ENCODE peak calls at places on chromosomes 6 and 20, in ten cellular contexts. One of them, this sample, is unnamed.

GRCh38 chr20:49637238-49637637 is 69.3 kb upstream of the PTGIS start:
- DNase-seq in cardiac fibroblast: no peak
- DNase-seq in fibroblast of the aortic adventitia: no peak
- DNase-seq in spleen: no peak
- DNase-seq in A549: no peak
- DNase-seq in upper lobe of left lung: no peak
- DNase-seq in endodermal cell: no peak
- DNase-seq in brain microvascular endothelial cell: no peak
- DNase-seq in lower lobe of right lung: no peak
- DNase-seq in CD8-positive, alpha-beta T cell: no peak
- DNase-seq in this sample: no peak

GRCh38 chr20:23316626-23317025 is 34.0 kb upstream of the NXT1 start:
- DNase-seq in cardiac fibroblast: no peak
- DNase-seq in fibroblast of the aortic adventitia: no peak
- DNase-seq in spleen: no peak
- DNase-seq in A549: no peak
- DNase-seq in upper lobe of left lung: no peak
- DNase-seq in endodermal cell: no peak
- DNase-seq in brain microvascular endothelial cell: no peak
- DNase-seq in lower lobe of right lung: no peak
- DNase-seq in CD8-positive, alpha-beta T cell: no peak
- DNase-seq in this sample: no peak

GRCh38 chr20:64063389-64064144 is 569 bp downstream of the TCEA2 start:
- DNase-seq in cardiac fibroblast: no peak
- DNase-seq in fibroblast of the aortic adventitia: no peak
- DNase-seq in spleen: no peak
- DNase-seq in A549: no peak
- DNase-seq in upper lobe of left lung: peak
- DNase-seq in endodermal cell: peak
- DNase-seq in brain microvascular endothelial cell: no peak
- DNase-seq in lower lobe of right lung: no peak
- DNase-seq in CD8-positive, alpha-beta T cell: no peak
- DNase-seq in this sample: no peak

GRCh38 chr6:2110504-2110903 is 134.9 kb downstream of the GMDS start:
- DNase-seq in cardiac fibroblast: peak
- DNase-seq in fibroblast of the aortic adventitia: peak
- DNase-seq in spleen: no peak
- DNase-seq in A549: no peak
- DNase-seq in upper lobe of left lung: no peak
- DNase-seq in endodermal cell: no peak
- DNase-seq in brain microvascular endothelial cell: peak
- DNase-seq in lower lobe of right lung: no peak
- DNase-seq in CD8-positive, alpha-beta T cell: no peak
- DNase-seq in this sample: no peak

GRCh38 chr6:93644611-93645010 is 225.3 kb upstream of the EPHA7 start:
- DNase-seq in cardiac fibroblast: peak
- DNase-seq in fibroblast of the aortic adventitia: no peak
- DNase-seq in spleen: no peak
- DNase-seq in A549: no peak
- DNase-seq in upper lobe of left lung: no peak
- DNase-seq in endodermal cell: no peak
- DNase-seq in brain microvascular endothelial cell: no peak
- DNase-seq in lower lobe of right lung: no peak
- DNase-seq in CD8-positive, alpha-beta T cell: no peak
- DNase-seq in this sample: no peak

GRCh38 chr6:142867988-142868818 is 76.8 kb downstream of the HIVEP2 start:
- DNase-seq in cardiac fibroblast: peak
- DNase-seq in fibroblast of the aortic adventitia: peak
- DNase-seq in spleen: no peak
- DNase-seq in A549: no peak
- DNase-seq in upper lobe of left lung: no peak
- DNase-seq in endodermal cell: no peak
- DNase-seq in brain microvascular endothelial cell: no peak
- DNase-seq in lower lobe of right lung: no peak
- DNase-seq in CD8-positive, alpha-beta T cell: no peak
- DNase-seq in this sample: no peak

GRCh38 chr20:23061713-23062561 is 12.5 kb upstream of the THBD start:
- DNase-seq in cardiac fibroblast: peak
- DNase-seq in fibroblast of the aortic adventitia: peak
- DNase-seq in spleen: no peak
- DNase-seq in A549: peak
- DNase-seq in upper lobe of left lung: no peak
- DNase-seq in endodermal cell: peak
- DNase-seq in brain microvascular endothelial cell: peak
- DNase-seq in lower lobe of right lung: peak
- DNase-seq in CD8-positive, alpha-beta T cell: no peak
- DNase-seq in this sample: no peak

GRCh38 chr20:17654649-17655285 is 27.3 kb downstream of the RRBP1 start:
- DNase-seq in cardiac fibroblast: peak
- DNase-seq in fibroblast of the aortic adventitia: peak
- DNase-seq in spleen: peak
- DNase-seq in A549: no peak
- DNase-seq in upper lobe of left lung: no peak
- DNase-seq in endodermal cell: peak
- DNase-seq in brain microvascular endothelial cell: peak
- DNase-seq in lower lobe of right lung: no peak
- DNase-seq in CD8-positive, alpha-beta T cell: peak
- DNase-seq in this sample: no peak

GRCh38 chr6:111552241-111552744 is 53.4 kb downstream of the TRAF3IP2 start:
- DNase-seq in cardiac fibroblast: peak
- DNase-seq in fibroblast of the aortic adventitia: peak
- DNase-seq in spleen: no peak
- DNase-seq in A549: no peak
- DNase-seq in upper lobe of left lung: no peak
- DNase-seq in endodermal cell: peak
- DNase-seq in brain microvascular endothelial cell: peak
- DNase-seq in lower lobe of right lung: no peak
- DNase-seq in CD8-positive, alpha-beta T cell: no peak
- DNase-seq in this sample: no peak

GRCh38 chr6:82033631-82034211 is 213.8 kb downstream of the IBTK start:
- DNase-seq in cardiac fibroblast: peak
- DNase-seq in fibroblast of the aortic adventitia: peak
- DNase-seq in spleen: no peak
- DNase-seq in A549: no peak
- DNase-seq in upper lobe of left lung: no peak
- DNase-seq in endodermal cell: no peak
- DNase-seq in brain microvascular endothelial cell: peak
- DNase-seq in lower lobe of right lung: no peak
- DNase-seq in CD8-positive, alpha-beta T cell: no peak
- DNase-seq in this sample: no peak

GRCh38 chr20:1341561-1342265 is 12.8 kb upstream of the SDCBP2 start:
- DNase-seq in cardiac fibroblast: peak
- DNase-seq in fibroblast of the aortic adventitia: peak
- DNase-seq in spleen: peak
- DNase-seq in A549: no peak
- DNase-seq in upper lobe of left lung: no peak
- DNase-seq in endodermal cell: peak
- DNase-seq in brain microvascular endothelial cell: peak
- DNase-seq in lower lobe of right lung: no peak
- DNase-seq in CD8-positive, alpha-beta T cell: no peak
- DNase-seq in this sample: no peak

GRCh38 chr6:12973302-12973865 is 256.8 kb downstream of the PHACTR1 start:
- DNase-seq in cardiac fibroblast: peak
- DNase-seq in fibroblast of the aortic adventitia: no peak
- DNase-seq in spleen: no peak
- DNase-seq in A549: no peak
- DNase-seq in upper lobe of left lung: no peak
- DNase-seq in endodermal cell: no peak
- DNase-seq in brain microvascular endothelial cell: no peak
- DNase-seq in lower lobe of right lung: no peak
- DNase-seq in CD8-positive, alpha-beta T cell: no peak
- DNase-seq in this sample: no peak

GRCh38 chr20:54058420-54059139 is 11.8 kb downstream of the BCAS1 start:
- DNase-seq in cardiac fibroblast: no peak
- DNase-seq in fibroblast of the aortic adventitia: no peak
- DNase-seq in spleen: no peak
- DNase-seq in A549: no peak
- DNase-seq in upper lobe of left lung: no peak
- DNase-seq in endodermal cell: no peak
- DNase-seq in brain microvascular endothelial cell: no peak
- DNase-seq in lower lobe of right lung: no peak
- DNase-seq in CD8-positive, alpha-beta T cell: no peak
- DNase-seq in this sample: no peak

GRCh38 chr20:54059691-54060364 is 10.6 kb downstream of the BCAS1 start:
- DNase-seq in cardiac fibroblast: no peak
- DNase-seq in fibroblast of the aortic adventitia: no peak
- DNase-seq in spleen: no peak
- DNase-seq in A549: no peak
- DNase-seq in upper lobe of left lung: no peak
- DNase-seq in endodermal cell: no peak
- DNase-seq in brain microvascular endothelial cell: no peak
- DNase-seq in lower lobe of right lung: no peak
- DNase-seq in CD8-positive, alpha-beta T cell: no peak
- DNase-seq in this sample: no peak

GRCh38 chr20:54054516-54054915 is 15.9 kb downstream of the BCAS1 start:
- DNase-seq in cardiac fibroblast: no peak
- DNase-seq in fibroblast of the aortic adventitia: no peak
- DNase-seq in spleen: no peak
- DNase-seq in A549: no peak
- DNase-seq in upper lobe of left lung: no peak
- DNase-seq in endodermal cell: no peak
- DNase-seq in brain microvascular endothelial cell: no peak
- DNase-seq in lower lobe of right lung: no peak
- DNase-seq in CD8-positive, alpha-beta T cell: no peak
- DNase-seq in this sample: no peak

GRCh38 chr20:54061106-54061881 is 9.1 kb downstream of the BCAS1 start:
- DNase-seq in cardiac fibroblast: peak
- DNase-seq in fibroblast of the aortic adventitia: peak
- DNase-seq in spleen: no peak
- DNase-seq in A549: no peak
- DNase-seq in upper lobe of left lung: no peak
- DNase-seq in endodermal cell: no peak
- DNase-seq in brain microvascular endothelial cell: peak
- DNase-seq in lower lobe of right lung: no peak
- DNase-seq in CD8-positive, alpha-beta T cell: no peak
- DNase-seq in this sample: no peak

DNA sequence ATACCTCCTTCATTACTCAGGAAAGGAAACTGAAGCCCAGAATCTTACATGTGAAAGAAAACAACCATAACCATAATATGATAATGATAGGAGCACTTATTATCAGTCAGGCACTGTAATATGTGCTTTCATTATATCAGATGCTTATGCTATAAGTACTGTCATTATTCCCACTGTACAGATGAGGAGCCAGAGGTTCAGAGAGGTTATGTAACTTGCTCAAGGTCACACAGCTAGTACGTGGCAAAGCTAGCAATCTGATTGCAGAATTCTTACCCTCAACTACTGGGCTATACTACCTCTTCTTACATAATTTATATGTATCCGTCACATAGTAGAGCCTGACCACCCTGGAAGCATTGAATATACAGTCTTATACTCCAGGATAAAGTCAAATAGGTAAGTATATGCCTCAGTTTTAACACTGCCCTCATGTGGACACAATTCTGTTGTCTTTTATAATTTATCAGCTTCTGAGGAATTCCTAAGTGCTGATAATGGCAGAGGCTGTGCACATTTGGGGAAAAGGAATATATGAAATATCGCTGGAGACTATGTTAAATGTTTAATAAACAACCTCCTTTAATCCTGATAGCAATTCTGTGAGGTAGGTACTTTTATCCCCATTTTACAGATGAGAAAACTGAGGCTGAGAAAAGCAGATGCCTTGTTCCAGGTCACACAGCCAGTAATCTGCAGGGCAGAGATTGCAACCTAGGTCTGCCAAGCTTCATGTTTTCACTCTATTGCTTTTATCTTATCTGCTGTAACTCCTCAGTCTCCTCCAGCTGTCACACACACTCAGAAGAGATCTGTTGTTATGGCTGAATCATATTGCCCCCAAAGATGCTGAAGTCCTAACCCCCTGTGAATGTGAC is 13.4 kb downstream of the BCAS1 start:
- DNase-seq in cardiac fibroblast: no peak
- DNase-seq in fibroblast of the aortic adventitia: no peak
- DNase-seq in spleen: no peak
- DNase-seq in A549: no peak
- DNase-seq in upper lobe of left lung: no peak
- DNase-seq in endodermal cell: no peak
- DNase-seq in brain microvascular endothelial cell: no peak
- DNase-seq in lower lobe of right lung: no peak
- DNase-seq in CD8-positive, alpha-beta T cell: no peak
- DNase-seq in this sample: no peak
- TF ChIP-seq CTCF in cardiac fibroblast: no peak
- TF ChIP-seq CTCF in fibroblast of the aortic adventitia: no peak
- TF ChIP-seq CTCF in spleen: no peak
- TF ChIP-seq CTCF in A549: no peak
- TF ChIP-seq CTCF in upper lobe of left lung: no peak
- TF ChIP-seq CTCF in endodermal cell: no peak
- TF ChIP-seq CTCF in brain microvascular endothelial cell: no peak
- TF ChIP-seq CTCF in lower lobe of right lung: no peak
- TF ChIP-seq CTCF in CD8-positive, alpha-beta T cell: no peak
- TF ChIP-seq CTCF in this sample: no peak

GRCh38 chr6:101633081-101633480 is 239.6 kb downstream of the GRIK2 start:
- DNase-seq in cardiac fibroblast: no peak
- DNase-seq in fibroblast of the aortic adventitia: no peak
- DNase-seq in spleen: no peak
- DNase-seq in A549: no peak
- DNase-seq in upper lobe of left lung: no peak
- DNase-seq in endodermal cell: no peak
- DNase-seq in brain microvascular endothelial cell: no peak
- DNase-seq in lower lobe of right lung: no peak
- DNase-seq in CD8-positive, alpha-beta T cell: no peak
- DNase-seq in this sample: no peak
- TF ChIP-seq CTCF in cardiac fibroblast: no peak
- TF ChIP-seq CTCF in fibroblast of the aortic adventitia: no peak
- TF ChIP-seq CTCF in spleen: no peak
- TF ChIP-seq CTCF in A549: no peak
- TF ChIP-seq CTCF in upper lobe of left lung: no peak
- TF ChIP-seq CTCF in endodermal cell: no peak
- TF ChIP-seq CTCF in brain microvascular endothelial cell: no peak
- TF ChIP-seq CTCF in lower lobe of right lung: no peak
- TF ChIP-seq CTCF in CD8-positive, alpha-beta T cell: no peak
- TF ChIP-seq CTCF in this sample: no peak

GRCh38 chr20:53800883-53801604 is 207.4 kb upstream of the ZNF217 start:
- DNase-seq in cardiac fibroblast: no peak
- DNase-seq in fibroblast of the aortic adventitia: no peak
- DNase-seq in spleen: no peak
- DNase-seq in A549: no peak
- DNase-seq in upper lobe of left lung: no peak
- DNase-seq in endodermal cell: peak
- DNase-seq in brain microvascular endothelial cell: no peak
- DNase-seq in lower lobe of right lung: no peak
- DNase-seq in CD8-positive, alpha-beta T cell: no peak
- DNase-seq in this sample: no peak
- TF ChIP-seq CTCF in cardiac fibroblast: no peak
- TF ChIP-seq CTCF in fibroblast of the aortic adventitia: no peak
- TF ChIP-seq CTCF in spleen: no peak
- TF ChIP-seq CTCF in A549: no peak
- TF ChIP-seq CTCF in upper lobe of left lung: no peak
- TF ChIP-seq CTCF in endodermal cell: no peak
- TF ChIP-seq CTCF in brain microvascular endothelial cell: no peak
- TF ChIP-seq CTCF in lower lobe of right lung: no peak
- TF ChIP-seq CTCF in CD8-positive, alpha-beta T cell: no peak
- TF ChIP-seq CTCF in this sample: no peak

DNA sequence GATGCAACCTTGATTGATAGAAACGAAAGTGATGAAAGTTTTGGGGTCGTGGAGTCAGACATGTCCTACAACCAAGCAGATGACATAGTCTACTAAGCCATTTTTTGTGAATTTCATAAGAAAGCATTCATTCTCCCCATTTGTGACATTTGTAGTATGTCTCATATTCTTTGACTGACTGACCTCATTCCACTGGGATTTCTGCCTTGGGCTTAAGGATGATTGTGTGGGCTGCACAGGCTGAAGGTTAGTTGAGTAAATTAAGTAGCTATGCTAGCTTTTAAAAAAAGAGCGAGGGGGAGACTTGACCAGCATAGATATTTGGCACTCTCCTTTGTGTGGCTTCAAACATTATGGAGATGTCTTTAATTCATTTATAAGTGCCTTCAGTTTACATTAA is 28.9 kb downstream of the STMND1 start:
- DNase-seq in cardiac fibroblast: no peak
- DNase-seq in fibroblast of the aortic adventitia: no peak
- DNase-seq in spleen: no peak
- DNase-seq in A549: no peak
- DNase-seq in upper lobe of left lung: no peak
- DNase-seq in endodermal cell: no peak
- DNase-seq in brain microvascular endothelial cell: no peak
- DNase-seq in lower lobe of right lung: no peak
- DNase-seq in CD8-positive, alpha-beta T cell: no peak
- DNase-seq in this sample: no peak
- TF ChIP-seq CTCF in cardiac fibroblast: no peak
- TF ChIP-seq CTCF in fibroblast of the aortic adventitia: no peak
- TF ChIP-seq CTCF in spleen: no peak
- TF ChIP-seq CTCF in A549: no peak
- TF ChIP-seq CTCF in upper lobe of left lung: no peak
- TF ChIP-seq CTCF in endodermal cell: no peak
- TF ChIP-seq CTCF in brain microvascular endothelial cell: no peak
- TF ChIP-seq CTCF in lower lobe of right lung: no peak
- TF ChIP-seq CTCF in CD8-positive, alpha-beta T cell: no peak
- TF ChIP-seq CTCF in this sample: no peak